ENCODE peak calls at places on chromosome 5, in nine cellular contexts. E is cardiac muscle cell, D is pancreas, B is right atrium auricular region, Q is brain microvascular endothelial cell, C is left ventricle myocardium inferior, Y is heart right ventricle, X is ovary, P is stomach. I is an unnamed sample. For H3K27me3, the result is how much of the 10 kb centered on the place peaks cover.

GRCh38 chr5:54644226-54644625 is 126.7 kb downstream of the SNX18 start:
- DNase-seq in C (no peak), P (no peak), Q (peak), B (no peak), X (no peak), Y (no peak), D (no peak), E (no peak), I (peak)

GRCh38 chr5:92372766-92373165 is 989.6 kb upstream of the ARRDC3 start:
- DNase-seq in D (no peak), B (no peak), P (no peak), Y (no peak), C (no peak), Q (no peak), X (no peak), E (no peak), I (no peak)

GRCh38 chr5:58816181-58816731 is 233.4 kb downstream of the RAB3C start:
- DNase-seq in P (no peak), C (no peak), Y (no peak), X (no peak), Q (no peak), D (no peak), B (no peak), E (no peak), I (no peak)

GRCh38 chr5:142782976-142783539 is 12.9 kb downstream of the ARHGAP26 start:
- DNase-seq in Y (peak), P (no peak), B (peak), C (peak), D (no peak), Q (no peak), X (peak), E (no peak), I (no peak)

GRCh38 chr5:159774476-159775031 is 141.7 kb upstream of the ADRA1B start:
- DNase-seq in B (no peak), Q (no peak), X (no peak), C (no peak), P (no peak), D (no peak), E (no peak), Y (no peak), I (no peak)

GRCh38 chr5:76490970-76491369 is 87.9 kb downstream of the IQGAP2 start:
- DNase-seq in E (no peak), P (no peak), Y (no peak), Q (no peak), C (no peak), X (no peak), B (no peak), D (no peak), I (no peak)

GRCh38 chr5:144144956-144145751 is 25.3 kb downstream of the YIPF5 start:
- DNase-seq in P (no peak), B (no peak), X (no peak), E (no peak), C (no peak), D (no peak), Y (no peak), Q (no peak), I (no peak)

GRCh38 chr5:102627311-102627710 is 127.8 kb upstream of the PAM start:
- DNase-seq in E (no peak), C (no peak), X (no peak), D (no peak), Y (no peak), B (no peak), Q (peak), P (no peak), I (peak)

GRCh38 chr5:10552183-10553143 is 11.4 kb upstream of the ANKRD33B start:
- DNase-seq in X (no peak), C (no peak), Q (peak), D (no peak), B (no peak), P (no peak), Y (no peak), E (no peak), I (no peak)

GRCh38 chr5:103393131-103393754 is 134.7 kb downstream of the MACIR start:
- DNase-seq in C (peak), Y (peak), D (no peak), X (no peak), B (no peak), P (no peak), Q (no peak), E (peak), I (no peak)

GRCh38 chr5:956941-957729 is 51.5 kb upstream of the NKD2 start:
- DNase-seq in D (peak), Q (peak), C (no peak), E (peak), P (no peak), Y (peak), X (no peak), B (no peak), I (peak)
- TF ChIP-seq CTCF in D (no peak), Q (peak), C (no peak), E (peak), P (no peak), Y (peak), X (no peak), B (no peak), I (peak)

DNA sequence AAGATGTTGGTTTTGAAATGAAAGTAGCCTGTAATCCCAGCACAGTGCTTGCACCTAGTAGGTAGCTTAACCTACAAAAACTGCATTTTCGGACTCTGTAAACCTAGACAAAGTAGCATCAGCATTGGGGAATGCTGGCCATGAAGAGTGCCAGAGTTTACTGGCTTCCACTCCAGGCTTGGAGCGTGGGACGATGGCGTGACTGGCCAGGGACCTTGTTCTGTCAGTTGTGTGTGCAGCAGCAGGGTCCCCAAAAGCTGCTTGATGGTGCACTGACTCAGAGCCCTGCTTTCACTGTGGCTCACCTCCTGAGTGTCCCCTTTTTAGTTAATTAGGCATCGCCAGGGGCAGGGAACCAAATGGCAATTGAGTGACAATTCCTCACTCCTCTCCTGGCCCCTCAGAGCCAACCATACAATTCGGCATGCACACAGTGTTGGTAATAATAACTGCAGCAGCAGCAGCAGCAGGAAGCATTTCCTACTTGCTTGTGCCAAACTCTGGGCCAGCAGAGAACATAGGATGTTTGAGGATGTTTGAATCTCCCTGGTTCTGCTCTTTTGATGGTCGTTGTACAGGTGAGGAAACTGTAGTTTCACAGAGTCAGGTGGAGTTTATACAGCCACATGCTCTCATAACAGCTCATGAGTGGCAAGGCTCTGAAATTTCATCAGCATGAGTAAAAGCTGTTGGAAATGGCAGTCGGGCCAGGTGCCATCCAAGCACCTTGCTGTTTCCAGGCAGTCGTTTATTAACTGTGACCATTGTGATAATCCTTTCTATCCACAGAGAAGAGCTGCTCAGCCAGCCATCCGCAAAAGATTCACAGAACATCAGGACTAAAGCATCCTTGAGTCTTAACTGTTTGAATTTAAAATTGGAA is 4.2 kb downstream of the UBE2QL1 start:
- DNase-seq in Q (no peak), Y (peak), P (no peak), E (no peak), X (no peak), B (no peak), C (peak), D (no peak), I (no peak)
- H3K27me3 ChIP-seq in Q (under half), Y (under half), P (under half), E (half or more), X (under half), B (under half), C (half or more), D (under half), I (under half)

DNA sequence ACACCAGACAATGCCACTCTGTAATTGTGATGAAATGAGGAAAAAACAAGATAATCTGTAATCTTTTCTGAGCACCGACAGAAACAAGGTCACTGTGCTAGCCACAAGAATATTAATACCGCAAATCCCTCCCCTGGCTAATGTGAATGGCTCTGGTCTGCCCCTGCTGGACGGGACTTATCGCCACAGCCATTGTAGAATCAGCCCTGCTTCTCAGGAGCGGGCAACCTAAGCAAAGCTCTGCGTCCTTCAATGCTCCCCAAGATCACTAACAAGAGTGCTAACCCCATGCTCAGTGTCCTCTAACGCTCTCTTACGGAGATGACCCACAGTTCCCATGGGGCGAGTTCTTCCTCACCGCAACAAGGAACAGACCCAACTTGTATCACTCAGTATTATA is 42.7 kb downstream of the OR2V1 start:
- DNase-seq in X (no peak), D (no peak), C (no peak), E (no peak), Y (no peak), P (no peak), B (no peak), Q (no peak), I (no peak)
- TF ChIP-seq CTCF in X (no peak), D (no peak), C (peak), E (peak), Y (peak), P (no peak), B (no peak), Q (peak), I (peak)

GRCh38 chr5:61896811-61897210 is 409.2 kb upstream of the KIF2A start:
- DNase-seq in Y (no peak), X (no peak), Q (no peak), C (no peak), B (no peak), D (no peak), E (no peak), P (no peak), I (no peak)
- H3K27me3 ChIP-seq in Y (under half), X (under half), Q (under half), C (under half), B (under half), D (under half), E (under half), P (under half), I (under half)

GRCh38 chr5:66741394-66741793 is 145.2 kb downstream of the MAST4 start:
- DNase-seq in B (no peak), D (peak), C (no peak), E (no peak), X (no peak), Y (no peak), Q (no peak), P (peak), I (no peak)

GRCh38 chr5:66744040-66744439 is 147.8 kb downstream of the MAST4 start:
- DNase-seq in X (no peak), Y (peak), D (no peak), B (no peak), E (no peak), C (peak), Q (peak), P (no peak), I (no peak)

GRCh38 chr5:66742896-66743247 is 146.7 kb downstream of the MAST4 start:
- DNase-seq in C (no peak), Y (no peak), E (no peak), Q (no peak), D (no peak), X (no peak), P (no peak), B (no peak), I (no peak)

GRCh38 chr5:66743344-66743743 is 147.2 kb downstream of the MAST4 start:
- DNase-seq in P (no peak), X (no peak), Q (no peak), B (no peak), D (no peak), E (no peak), C (no peak), Y (no peak), I (no peak)

GRCh38 chr5:66742083-66742895 is 146.1 kb downstream of the MAST4 start:
- DNase-seq in P (peak), Y (peak), D (peak), B (no peak), E (peak), Q (peak), C (peak), X (peak), I (no peak)
- TF ChIP-seq CTCF in P (peak), Y (peak), D (peak), B (peak), E (no peak), Q (peak), C (peak), X (no peak), I (peak)

GRCh38 chr5:178555771-178556211 is 34.4 kb downstream of the COL23A1 start:
- DNase-seq in Y (no peak), C (no peak), D (no peak), X (no peak), E (no peak), Q (no peak), P (no peak), B (no peak), I (no peak)
- H3K27me3 ChIP-seq in Y (under half), C (under half), D (under half), X (under half), E (under half), Q (under half), P (under half), B (under half), I (under half)